ENCODE peak calls at places on chromosomes 6 and 20, in five cellular contexts. B, S, T, O and K are unnamed samples.

GRCh38 chr20:10492844-10493243 is 57.7 kb downstream of the SLX4IP start:
- DNase-seq in S (no peak), B (no peak), O (no peak), T (no peak), K (no peak)

GRCh38 chr20:25025986-25026605 is 31.8 kb downstream of the ACSS1 start:
- DNase-seq in S (no peak), T (no peak), O (no peak), B (peak; percentile 43), K (peak; percentile 66)

GRCh38 chr20:31475472-31476312 is 604 bp downstream of the REM1 start:
- DNase-seq in B (no peak), T (no peak), O (no peak), S (no peak), K (no peak)

GRCh38 chr6:168122011-168122410 is 43.0 kb upstream of the FRMD1 start:
- DNase-seq in T (no peak), S (no peak), O (no peak), B (peak; percentile 20), K (no peak)

GRCh38 chr6:71727632-71728294 is 158.6 kb upstream of the RIMS1 start:
- DNase-seq in O (no peak), B (no peak), S (no peak), T (no peak), K (no peak)

GRCh38 chr6:151391471-151392428 is at the start of gene ZBTB2:
- DNase-seq in B (peak; percentile 81), T (peak; percentile 73), S (peak; percentile 88), O (no peak), K (peak; percentile 85)

GRCh38 chr20:61702246-61702645 is 363.4 kb downstream of the TAF4 start:
- DNase-seq in O (no peak), T (no peak), S (no peak), B (peak; percentile 1), K (no peak)

GRCh38 chr6:145705561-145705960 is 29.8 kb downstream of the EPM2A start:
- DNase-seq in S (no peak), T (no peak), O (no peak), B (no peak), K (no peak)

GRCh38 chr6:7904654-7905319 is 5.8 kb downstream of the TXNDC5 start:
- DNase-seq in S (no peak), T (no peak), B (no peak), O (no peak), K (no peak)

GRCh38 chr20:35434085-35435005 is 3.7 kb downstream of the GDF5 start:
- DNase-seq in T (peak; percentile 62), O (no peak), B (peak; percentile 59), S (no peak), K (no peak)

GRCh38 chr20:36957875-36958667 is 6.6 kb upstream of the SAMHD1 start:
- DNase-seq in O (no peak), S (no peak), B (no peak), T (no peak), K (peak; percentile 53)

GRCh38 chr6:142377112-142377848 is 75.5 kb downstream of the ADGRG6 start:
- DNase-seq in T (no peak), B (no peak), O (peak; percentile 58), S (peak; percentile 50), K (no peak)

GRCh38 chr20:16714765-16715164 is 15.1 kb upstream of the SNRPB2 start:
- DNase-seq in B (no peak), S (no peak), T (no peak), O (no peak), K (no peak)

GRCh38 chr6:163338671-163339405 is 75.7 kb upstream of the QKI start:
- DNase-seq in T (peak; percentile 56), O (no peak), B (peak; percentile 74), S (no peak), K (no peak)

GRCh38 chr6:69812746-69813427 is 16.1 kb upstream of the LMBRD1 start:
- DNase-seq in O (no peak), T (no peak), B (no peak), S (no peak), K (no peak)

GRCh38 chr6:75843401-75843800 is 94.4 kb downstream of the MYO6 start:
- DNase-seq in T (no peak), S (no peak), O (no peak), B (no peak), K (no peak)

GRCh38 chr20:33862709-33863403 is 51.7 kb downstream of the CHMP4B start:
- DNase-seq in O (no peak), B (peak; percentile 53), T (peak; percentile 40), S (peak; percentile 85), K (peak; percentile 69)

GRCh38 chr20:54177378-54177777 is 3.6 kb upstream of the CYP24A1 start:
- DNase-seq in O (no peak), T (no peak), B (no peak), S (no peak), K (no peak)

GRCh38 chr6:2976571-2977085 is 5.3 kb upstream of the SERPINB6 start:
- DNase-seq in O (no peak), B (no peak), S (no peak), T (no peak), K (no peak)

GRCh38 chr6:138296786-138297185 is 78.5 kb upstream of the PBOV1 start:
- DNase-seq in B (no peak), S (no peak), O (no peak), T (no peak), K (no peak)

GRCh38 chr6:158517581-158517980 is 42.3 kb upstream of the TMEM181 start:
- DNase-seq in B (no peak), T (no peak), S (no peak), O (no peak), K (no peak)

GRCh38 chr6:169990095-169991030 is 238.9 kb downstream of the ERMARD start:
- DNase-seq in T (no peak), S (no peak), B (no peak), O (no peak), K (peak; percentile 69)

GRCh38 chr20:53216856-53217576 is 244.9 kb downstream of the TSHZ2 start:
- DNase-seq in B (peak; percentile 76), S (peak; percentile 82), O (peak; percentile 28), T (peak; percentile 69), K (peak; percentile 47)

GRCh38 chr6:14144678-14145113 is 27.1 kb downstream of the CD83 start:
- DNase-seq in T (peak; percentile 50), O (peak; percentile 69), S (peak; percentile 85), B (peak; percentile 57), K (peak; percentile 31)

GRCh38 chr6:28657756-28658465 is 132.2 kb downstream of the GPX5 start:
- DNase-seq in B (no peak), O (peak; percentile 47), S (peak; percentile 80), T (no peak), K (no peak)

GRCh38 chr6:152124432-152125074 is 317.1 kb downstream of the ESR1 start:
- DNase-seq in S (peak; percentile 54), B (no peak), T (no peak), O (peak; percentile 56), K (no peak)

GRCh38 chr6:138971601-138972000 is 16.5 kb downstream of the REPS1 start:
- DNase-seq in T (no peak), S (no peak), B (no peak), O (no peak), K (no peak)

GRCh38 chr6:113644861-113645575 is 212.1 kb upstream of the MARCKS start:
- DNase-seq in T (no peak), S (no peak), O (peak; percentile 40), B (no peak), K (no peak)

GRCh38 chr6:159899994-159900745 is 9.4 kb downstream of the MAS1 start:
- DNase-seq in B (no peak), T (no peak), S (no peak), O (no peak), K (no peak)

GRCh38 chr6:143023695-143024094 is 37.0 kb upstream of the AIG1 start:
- DNase-seq in T (no peak), S (no peak), B (no peak), O (no peak), K (no peak)

GRCh38 chr6:104640761-104641160 is 219.0 kb downstream of the HACE1 start:
- DNase-seq in T (no peak), B (no peak), S (no peak), O (no peak), K (no peak)

GRCh38 chr6:104642871-104643270 is 216.8 kb downstream of the HACE1 start:
- DNase-seq in S (no peak), T (no peak), O (no peak), B (no peak), K (no peak)

GRCh38 chr6:104638841-104639290 is 220.9 kb downstream of the HACE1 start:
- DNase-seq in S (no peak), B (no peak), T (no peak), O (no peak), K (no peak)

GRCh38 chr6:104639671-104640070 is 220.0 kb downstream of the HACE1 start:
- DNase-seq in B (no peak), O (no peak), S (no peak), T (no peak), K (no peak)

DNA sequence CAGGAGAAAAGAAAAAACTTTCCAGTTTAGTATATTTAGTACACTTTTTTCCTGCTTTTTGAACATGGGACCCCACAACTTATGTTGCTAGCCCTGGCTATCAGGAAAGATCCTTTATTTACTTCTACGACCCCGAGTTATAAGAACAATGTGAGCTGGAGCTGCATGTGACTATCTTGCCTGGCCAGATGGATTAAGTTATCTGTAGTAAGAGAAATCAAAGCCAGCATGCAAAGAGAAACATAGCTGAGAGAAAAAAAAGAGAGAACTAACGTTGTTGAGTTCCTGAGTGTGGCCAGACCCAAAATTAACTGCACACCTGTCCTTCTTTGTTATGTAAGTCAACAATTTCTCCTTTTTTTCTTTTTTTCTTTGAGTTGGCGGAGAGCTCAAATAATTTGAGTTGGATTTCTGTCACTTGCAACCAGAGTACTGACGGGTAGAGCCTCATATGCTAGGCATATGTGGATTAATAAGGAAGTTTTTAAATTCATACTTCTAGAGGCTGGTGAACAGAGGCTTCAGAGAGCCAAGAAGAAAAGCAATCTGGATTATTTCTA is 219.5 kb downstream of the HACE1 start:
- DNase-seq in O (no peak), B (no peak), S (no peak), T (no peak), K (no peak)
- H3K4me3 ChIP-seq in O (no peak overlapping the region), B (no peak overlapping the region), S (no peak overlapping the region), T (no peak overlapping the region), K (no peak overlapping the region)

GRCh38 chr20:4065405-4065841 is 50.1 kb upstream of the RNF24 start:
- DNase-seq in S (no peak), B (no peak), T (no peak), O (no peak), K (no peak)

GRCh38 chr20:4062721-4063606 is 47.6 kb upstream of the RNF24 start:
- DNase-seq in T (no peak), S (no peak), B (no peak), O (no peak), K (no peak)

GRCh38 chr20:4063631-4064030 is 48.3 kb upstream of the RNF24 start:
- DNase-seq in S (no peak), B (no peak), T (no peak), O (no peak), K (no peak)

GRCh38 chr20:4066551-4066950 is 51.2 kb upstream of the RNF24 start:
- DNase-seq in O (no peak), S (no peak), T (no peak), B (no peak), K (no peak)

GRCh38 chr20:4064118-4064962 is 49.0 kb upstream of the RNF24 start:
- DNase-seq in S (peak; percentile 86), O (peak; percentile 10), T (peak; percentile 91), B (peak; percentile 95), K (peak; percentile 97)
- H3K4me1 ChIP-seq in S (peaks cover 24% of the 10 kb centered on the region), O (peaks cover 7% of the 10 kb centered on the region), T (peaks cover 11% of the 10 kb centered on the region), B (peaks cover 37% of the 10 kb centered on the region), K (peaks cover 65% of the 10 kb centered on the region)

GRCh38 chr6:30828027-30828962 is 56.0 kb upstream of the DDR1 start:
- DNase-seq in O (no peak), T (peak; percentile 87), B (peak; percentile 90), S (peak; percentile 93), K (peak; percentile 90)
- H3K4me3 ChIP-seq in O (no peak overlapping the region), T (peak overlapping the region; percentile 37), B (no peak overlapping the region), S (no peak overlapping the region), K (peak overlapping the region; percentile 12)

GRCh38 chr20:56628873-56629463 is at the start of gene TFAP2C:
- DNase-seq in T (peak; percentile 65), O (peak; percentile 54), S (peak; percentile 84), B (peak; percentile 68), K (peak; percentile 72)
- H3K4me1 ChIP-seq in T (peaks cover 6% of the 10 kb centered on the region), O (peaks cover 4% of the 10 kb centered on the region), S (peaks cover 39% of the 10 kb centered on the region), B (peaks cover 24% of the 10 kb centered on the region), K (no peaks in the 10 kb centered on the region)